ENCODE peak calls at places on chromosomes 3 and 15, in four cellular contexts. V, O, R and Y are unnamed samples.

GRCh38 chr3:61725851-61726333 is 164.5 kb downstream of the PTPRG start:
- DNase-seq in V (no peak), O (no peak), R (peak), Y (peak)

GRCh38 chr3:38582941-38583645 is 66.4 kb downstream of the SCN5A start:
- DNase-seq in V (peak), O (no peak), R (no peak), Y (no peak)

GRCh38 chr3:159788291-159788690 is 200.3 kb upstream of the IL12A start:
- DNase-seq in V (no peak), O (no peak), R (peak), Y (no peak)

GRCh38 chr3:112709929-112710328 is 69.0 kb upstream of the CCDC80 start:
- DNase-seq in V (no peak), O (no peak), R (no peak), Y (no peak)

GRCh38 chr15:64842099-64842940 is 605 bp downstream of the PLEKHO2 start:
- DNase-seq in V (no peak), O (peak), R (peak), Y (peak)

GRCh38 chr3:127152676-127153505 is 40.0 kb upstream of the PRR23E start:
- DNase-seq in V (no peak), O (no peak), R (no peak), Y (no peak)

GRCh38 chr15:63605816-63606215 is 8.6 kb downstream of the FBXL22 start:
- DNase-seq in V (no peak), O (no peak), R (no peak), Y (no peak)

GRCh38 chr15:89999676-90000174 is 1.4 kb upstream of the ZNF710 start:
- DNase-seq in V (peak), O (no peak), R (peak), Y (peak)

GRCh38 chr15:52228928-52229327 is 37.7 kb upstream of the GNB5 start:
- DNase-seq in V (no peak), O (peak), R (no peak), Y (peak)

DNA sequence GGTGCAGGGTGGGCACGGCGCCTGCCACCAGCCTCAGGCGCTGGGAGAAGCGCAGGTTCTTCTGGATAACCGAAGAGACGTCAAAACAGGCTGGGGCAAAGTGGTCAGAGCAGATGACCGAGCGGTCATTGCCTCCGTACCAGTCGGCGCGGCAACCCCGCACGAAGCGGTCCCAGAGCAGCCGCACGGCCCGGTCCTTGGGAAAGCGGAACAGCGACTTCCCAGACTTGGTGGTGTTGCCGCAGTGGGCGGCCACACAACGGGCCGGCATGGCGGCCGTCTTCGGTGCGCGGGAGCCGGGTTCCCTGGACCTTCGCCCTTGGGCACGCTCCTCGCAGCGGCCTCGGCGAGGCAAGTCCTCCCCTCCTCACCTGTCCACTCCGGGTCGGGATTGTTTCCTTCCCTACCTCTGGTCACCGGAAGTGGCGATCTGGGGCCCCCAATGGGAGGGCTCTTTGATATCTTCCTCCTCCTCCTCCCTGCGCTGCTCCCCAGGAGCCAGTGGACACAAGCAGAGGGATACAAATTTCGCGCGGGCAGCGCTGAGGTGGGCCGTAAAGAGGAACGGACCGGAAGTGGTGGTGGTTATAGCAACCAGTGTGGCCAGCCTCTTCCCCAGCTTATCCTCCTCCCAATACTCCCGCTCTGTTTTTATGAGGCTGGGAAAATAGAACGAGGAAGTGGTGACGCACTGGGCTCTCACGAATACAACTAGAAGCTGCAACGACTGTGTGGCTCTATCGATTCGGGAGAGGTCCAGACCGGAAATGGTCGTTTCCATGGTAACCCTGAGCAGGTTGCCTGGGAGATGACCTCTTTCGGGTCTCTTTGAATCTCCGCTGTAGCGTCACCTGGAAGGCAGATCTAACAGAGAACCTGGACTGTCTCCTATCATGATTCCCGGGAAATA is at the start of the genes LRRC49 and THAP10:
- DNase-seq in V (peak), O (peak), R (peak), Y (peak)
- H3K4me3 ChIP-seq in V (peak), O (peak), R (peak), Y (peak)

GRCh38 chr3:149376728-149377407 is 581 bp downstream of the TM4SF1 start:
- DNase-seq in V (no peak), O (no peak), R (peak), Y (no peak)
- H3K4me3 ChIP-seq in V (peak), O (peak), R (peak), Y (no peak)

GRCh38 chr15:39587291-39587909 is 6.5 kb downstream of the THBS1 start:
- DNase-seq in V (no peak), O (no peak), R (peak), Y (no peak)
- H3K4me3 ChIP-seq in V (no peak), O (no peak), R (no peak), Y (no peak)

DNA sequence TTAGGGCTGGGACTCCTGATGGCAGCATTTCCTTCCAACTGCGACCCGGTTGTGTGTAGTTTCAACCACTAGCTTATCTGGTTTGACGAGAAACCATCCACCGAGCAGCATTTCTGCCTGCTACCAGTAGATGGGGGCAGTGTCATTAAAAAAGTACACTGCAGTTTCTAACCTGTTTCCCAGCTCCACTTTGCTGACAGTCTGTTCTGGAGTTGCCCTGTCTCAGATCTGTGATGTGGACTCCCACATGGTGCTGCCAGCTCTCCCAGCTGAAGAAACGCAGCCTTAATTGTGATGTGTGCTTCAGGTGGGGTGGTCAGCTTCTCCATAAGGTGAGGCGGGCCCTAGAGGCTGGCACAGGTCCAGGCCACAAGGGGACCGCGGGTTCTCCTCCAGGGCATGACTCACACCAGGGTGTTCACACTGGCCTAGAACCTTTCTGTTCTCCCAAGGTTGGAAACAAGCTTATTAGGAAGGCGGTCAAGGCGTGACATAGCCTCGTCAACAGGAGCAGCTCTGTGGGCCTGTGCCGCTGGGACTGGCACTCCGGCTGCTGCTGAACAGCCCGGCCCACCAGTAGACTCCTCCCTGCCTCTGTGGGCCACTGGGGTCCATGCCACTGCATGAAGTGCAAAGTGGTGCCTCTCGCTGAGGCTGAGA is 2.9 kb upstream of the FAM43A start:
- DNase-seq in V (peak), O (peak), R (peak), Y (peak)
- H3K4me3 ChIP-seq in V (no peak), O (no peak), R (no peak), Y (no peak)